ENCODE peak calls at places on chromosomes 4 and X, in nine cellular contexts. One of them, this sample, is unnamed.

GRCh38 chr4:172599554-172599953 is 569.1 kb upstream of the GALNT7 start:
- DNase-seq in HCT116: no peak
- DNase-seq in astrocyte of the spinal cord: no peak
- DNase-seq in endothelial cell: no peak
- DNase-seq in psoas muscle: no peak
- DNase-seq in glutamatergic neuron: no peak
- DNase-seq in neural crest cell: no peak
- DNase-seq in WTC11: no peak
- DNase-seq in mesothelial cell of epicardium: no peak
- DNase-seq in this sample: no peak

GRCh38 chr4:40933272-40934053 is 183.7 kb downstream of the NSUN7 start:
- DNase-seq in HCT116: no peak
- DNase-seq in astrocyte of the spinal cord: peak; percentile 66
- DNase-seq in endothelial cell: no peak
- DNase-seq in psoas muscle: no peak
- DNase-seq in glutamatergic neuron: no peak
- DNase-seq in neural crest cell: no peak
- DNase-seq in WTC11: no peak
- DNase-seq in mesothelial cell of epicardium: no peak
- DNase-seq in this sample: no peak

GRCh38 chr4:56641494-56642051 is 39.5 kb downstream of the HOPX start:
- DNase-seq in HCT116: peak; percentile 80
- DNase-seq in astrocyte of the spinal cord: peak; percentile 94
- DNase-seq in endothelial cell: no peak
- DNase-seq in psoas muscle: no peak
- DNase-seq in glutamatergic neuron: no peak
- DNase-seq in neural crest cell: no peak
- DNase-seq in WTC11: no peak
- DNase-seq in mesothelial cell of epicardium: no peak
- DNase-seq in this sample: peak; percentile 82

GRCh38 chr4:7394184-7394575 is 40.5 kb downstream of the PSAPL1 start:
- DNase-seq in HCT116: no peak
- DNase-seq in astrocyte of the spinal cord: no peak
- DNase-seq in endothelial cell: peak; percentile 0
- DNase-seq in psoas muscle: no peak
- DNase-seq in glutamatergic neuron: no peak
- DNase-seq in neural crest cell: no peak
- DNase-seq in WTC11: no peak
- DNase-seq in mesothelial cell of epicardium: peak; percentile 17
- DNase-seq in this sample: no peak

GRCh38 chr4:74364649-74365491 is at the start of gene EREG:
- DNase-seq in HCT116: peak; percentile 74
- DNase-seq in astrocyte of the spinal cord: peak; percentile 50
- DNase-seq in endothelial cell: peak; percentile 54
- DNase-seq in psoas muscle: peak; percentile 14
- DNase-seq in glutamatergic neuron: peak; percentile 81
- DNase-seq in neural crest cell: peak; percentile 45
- DNase-seq in WTC11: peak; percentile 84
- DNase-seq in mesothelial cell of epicardium: peak; percentile 51
- DNase-seq in this sample: peak; percentile 52

GRCh38 chrX:38318196-38318595 is 9.1 kb downstream of the RPGR start:
- DNase-seq in HCT116: no peak
- DNase-seq in astrocyte of the spinal cord: no peak
- DNase-seq in endothelial cell: no peak
- DNase-seq in psoas muscle: no peak
- DNase-seq in glutamatergic neuron: no peak
- DNase-seq in neural crest cell: no peak
- DNase-seq in WTC11: no peak
- DNase-seq in mesothelial cell of epicardium: no peak
- DNase-seq in this sample: no peak

GRCh38 chr4:66202870-66203269 is 532.6 kb upstream of the EPHA5 start:
- DNase-seq in HCT116: no peak
- DNase-seq in astrocyte of the spinal cord: no peak
- DNase-seq in endothelial cell: no peak
- DNase-seq in psoas muscle: no peak
- DNase-seq in glutamatergic neuron: no peak
- DNase-seq in neural crest cell: no peak
- DNase-seq in WTC11: no peak
- DNase-seq in mesothelial cell of epicardium: no peak
- DNase-seq in this sample: no peak

GRCh38 chr4:140617494-140618060 is 48.8 kb upstream of the UCP1 start:
- DNase-seq in HCT116: no peak
- DNase-seq in astrocyte of the spinal cord: no peak
- DNase-seq in endothelial cell: no peak
- DNase-seq in psoas muscle: no peak
- DNase-seq in glutamatergic neuron: no peak
- DNase-seq in neural crest cell: no peak
- DNase-seq in WTC11: no peak
- DNase-seq in mesothelial cell of epicardium: no peak
- DNase-seq in this sample: no peak

GRCh38 chrX:18899796-18900380 is 84.0 kb downstream of the PHKA2 start:
- DNase-seq in HCT116: no peak
- DNase-seq in astrocyte of the spinal cord: peak; percentile 8
- DNase-seq in endothelial cell: peak; percentile 28
- DNase-seq in psoas muscle: no peak
- DNase-seq in glutamatergic neuron: peak; percentile 66
- DNase-seq in neural crest cell: no peak
- DNase-seq in WTC11: peak; percentile 34
- DNase-seq in mesothelial cell of epicardium: no peak
- DNase-seq in this sample: no peak

GRCh38 chr4:168241953-168242352 is 76.6 kb downstream of the DDX60 start:
- DNase-seq in HCT116: no peak
- DNase-seq in astrocyte of the spinal cord: no peak
- DNase-seq in endothelial cell: no peak
- DNase-seq in psoas muscle: no peak
- DNase-seq in glutamatergic neuron: no peak
- DNase-seq in neural crest cell: no peak
- DNase-seq in WTC11: no peak
- DNase-seq in mesothelial cell of epicardium: no peak
- DNase-seq in this sample: no peak

GRCh38 chr4:188439641-188440311 is 300.5 kb downstream of the TRIML1 start:
- DNase-seq in HCT116: no peak
- DNase-seq in astrocyte of the spinal cord: no peak
- DNase-seq in endothelial cell: no peak
- DNase-seq in psoas muscle: no peak
- DNase-seq in glutamatergic neuron: no peak
- DNase-seq in neural crest cell: no peak
- DNase-seq in WTC11: no peak
- DNase-seq in mesothelial cell of epicardium: no peak
- DNase-seq in this sample: peak; percentile 52

GRCh38 chr4:55184600-55185523 is 59.5 kb upstream of the KDR start:
- DNase-seq in HCT116: peak; percentile 64
- DNase-seq in astrocyte of the spinal cord: peak; percentile 67
- DNase-seq in endothelial cell: no peak
- DNase-seq in psoas muscle: peak; percentile 24
- DNase-seq in glutamatergic neuron: no peak
- DNase-seq in neural crest cell: no peak
- DNase-seq in WTC11: peak; percentile 60
- DNase-seq in mesothelial cell of epicardium: no peak
- DNase-seq in this sample: no peak

GRCh38 chr4:85409251-85409650 is 65.7 kb upstream of the ARHGAP24 start:
- DNase-seq in HCT116: no peak
- DNase-seq in astrocyte of the spinal cord: no peak
- DNase-seq in endothelial cell: no peak
- DNase-seq in psoas muscle: no peak
- DNase-seq in glutamatergic neuron: no peak
- DNase-seq in neural crest cell: no peak
- DNase-seq in WTC11: no peak
- DNase-seq in mesothelial cell of epicardium: no peak
- DNase-seq in this sample: no peak

GRCh38 chr4:2244947-2245786 is 3.2 kb upstream of the HAUS3 start:
- DNase-seq in HCT116: no peak
- DNase-seq in astrocyte of the spinal cord: no peak
- DNase-seq in endothelial cell: no peak
- DNase-seq in psoas muscle: no peak
- DNase-seq in glutamatergic neuron: no peak
- DNase-seq in neural crest cell: peak; percentile 1
- DNase-seq in WTC11: peak; percentile 11
- DNase-seq in mesothelial cell of epicardium: no peak
- DNase-seq in this sample: no peak

GRCh38 chr4:99574530-99575314 is at the start of gene MTTP:
- DNase-seq in HCT116: no peak
- DNase-seq in astrocyte of the spinal cord: no peak
- DNase-seq in endothelial cell: no peak
- DNase-seq in psoas muscle: no peak
- DNase-seq in glutamatergic neuron: no peak
- DNase-seq in neural crest cell: no peak
- DNase-seq in WTC11: no peak
- DNase-seq in mesothelial cell of epicardium: no peak
- DNase-seq in this sample: no peak

GRCh38 chr4:176451441-176451840 is 131.7 kb downstream of the SPCS3 start:
- DNase-seq in HCT116: no peak
- DNase-seq in astrocyte of the spinal cord: no peak
- DNase-seq in endothelial cell: no peak
- DNase-seq in psoas muscle: no peak
- DNase-seq in glutamatergic neuron: no peak
- DNase-seq in neural crest cell: peak; percentile 60
- DNase-seq in WTC11: no peak
- DNase-seq in mesothelial cell of epicardium: no peak
- DNase-seq in this sample: no peak

DNA sequence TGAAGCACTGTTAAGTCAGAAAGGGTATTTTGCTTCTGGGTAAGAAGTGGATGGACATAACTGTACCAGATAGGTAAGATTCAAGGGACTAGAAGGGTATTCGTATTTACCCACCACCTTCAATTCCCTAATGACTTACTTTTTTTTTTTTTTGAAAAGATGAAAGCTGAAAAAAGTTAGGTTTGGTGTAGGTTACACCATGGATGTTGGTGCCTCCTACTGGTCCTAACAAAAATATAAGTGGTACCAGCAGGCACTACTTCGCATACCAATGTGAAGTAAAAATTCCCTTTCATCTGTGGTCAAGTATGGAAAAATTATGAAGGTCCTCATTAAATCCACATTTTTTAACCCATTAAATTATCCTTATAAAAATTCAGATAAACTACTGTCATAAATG is 7.2 kb downstream of the ANKRD17 start:
- DNase-seq in HCT116: no peak
- DNase-seq in astrocyte of the spinal cord: no peak
- DNase-seq in endothelial cell: no peak
- DNase-seq in psoas muscle: no peak
- DNase-seq in glutamatergic neuron: no peak
- DNase-seq in neural crest cell: no peak
- DNase-seq in WTC11: no peak
- DNase-seq in mesothelial cell of epicardium: no peak
- DNase-seq in this sample: no peak
- TF ChIP-seq CTCF in HCT116: peak; percentile 18
- TF ChIP-seq CTCF in astrocyte of the spinal cord: peak; percentile 18
- TF ChIP-seq CTCF in endothelial cell: no peak
- TF ChIP-seq CTCF in psoas muscle: no peak
- TF ChIP-seq CTCF in glutamatergic neuron: peak; percentile 35
- TF ChIP-seq CTCF in neural crest cell: no peak
- TF ChIP-seq CTCF in WTC11: no peak
- TF ChIP-seq CTCF in mesothelial cell of epicardium: no peak
- TF ChIP-seq CTCF in this sample: no peak

GRCh38 chrX:118216086-118216485 is 99.5 kb upstream of the KLHL13 start:
- DNase-seq in HCT116: no peak
- DNase-seq in astrocyte of the spinal cord: no peak
- DNase-seq in endothelial cell: no peak
- DNase-seq in psoas muscle: no peak
- DNase-seq in glutamatergic neuron: no peak
- DNase-seq in neural crest cell: no peak
- DNase-seq in WTC11: no peak
- DNase-seq in mesothelial cell of epicardium: no peak
- DNase-seq in this sample: no peak

GRCh38 chrX:118211891-118212816 is 95.5 kb upstream of the KLHL13 start:
- DNase-seq in HCT116: no peak
- DNase-seq in astrocyte of the spinal cord: no peak
- DNase-seq in endothelial cell: no peak
- DNase-seq in psoas muscle: no peak
- DNase-seq in glutamatergic neuron: no peak
- DNase-seq in neural crest cell: no peak
- DNase-seq in WTC11: no peak
- DNase-seq in mesothelial cell of epicardium: no peak
- DNase-seq in this sample: no peak

GRCh38 chrX:118216488-118216887 is 99.9 kb upstream of the KLHL13 start:
- DNase-seq in HCT116: no peak
- DNase-seq in astrocyte of the spinal cord: no peak
- DNase-seq in endothelial cell: no peak
- DNase-seq in psoas muscle: no peak
- DNase-seq in glutamatergic neuron: no peak
- DNase-seq in neural crest cell: no peak
- DNase-seq in WTC11: no peak
- DNase-seq in mesothelial cell of epicardium: no peak
- DNase-seq in this sample: no peak

GRCh38 chrX:118215346-118215745 is 98.7 kb upstream of the KLHL13 start:
- DNase-seq in HCT116: no peak
- DNase-seq in astrocyte of the spinal cord: no peak
- DNase-seq in endothelial cell: no peak
- DNase-seq in psoas muscle: no peak
- DNase-seq in glutamatergic neuron: no peak
- DNase-seq in neural crest cell: no peak
- DNase-seq in WTC11: no peak
- DNase-seq in mesothelial cell of epicardium: no peak
- DNase-seq in this sample: no peak

DNA sequence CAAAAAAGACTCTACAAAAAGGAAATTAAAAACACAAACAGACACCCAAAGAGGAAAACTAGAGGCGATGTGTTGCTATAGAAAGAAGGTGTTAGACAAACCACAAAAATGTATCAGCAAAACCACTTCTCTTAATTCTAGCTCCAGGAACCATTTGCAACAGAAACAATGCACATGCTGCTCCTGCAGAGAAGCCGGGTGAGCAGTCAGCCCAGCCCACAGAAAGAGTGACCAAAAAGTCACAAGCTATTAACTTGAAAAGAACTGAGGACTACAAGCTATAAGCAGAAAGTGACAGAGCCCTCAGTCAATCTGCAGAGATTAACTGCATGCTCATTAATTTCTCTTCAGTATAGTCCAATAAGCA is 96.2 kb upstream of the KLHL13 start:
- DNase-seq in HCT116: no peak
- DNase-seq in astrocyte of the spinal cord: no peak
- DNase-seq in endothelial cell: no peak
- DNase-seq in psoas muscle: no peak
- DNase-seq in glutamatergic neuron: no peak
- DNase-seq in neural crest cell: no peak
- DNase-seq in WTC11: no peak
- DNase-seq in mesothelial cell of epicardium: no peak
- DNase-seq in this sample: no peak
- TF ChIP-seq CTCF in HCT116: no peak
- TF ChIP-seq CTCF in astrocyte of the spinal cord: no peak
- TF ChIP-seq CTCF in endothelial cell: no peak
- TF ChIP-seq CTCF in psoas muscle: no peak
- TF ChIP-seq CTCF in glutamatergic neuron: no peak
- TF ChIP-seq CTCF in neural crest cell: no peak
- TF ChIP-seq CTCF in WTC11: no peak
- TF ChIP-seq CTCF in mesothelial cell of epicardium: no peak
- TF ChIP-seq CTCF in this sample: no peak

GRCh38 chr4:129929052-129929451 is 833.1 kb downstream of the C4orf33 start:
- DNase-seq in HCT116: no peak
- DNase-seq in astrocyte of the spinal cord: no peak
- DNase-seq in endothelial cell: peak; percentile 22
- DNase-seq in psoas muscle: no peak
- DNase-seq in glutamatergic neuron: no peak
- DNase-seq in neural crest cell: peak; percentile 5
- DNase-seq in WTC11: peak; percentile 32
- DNase-seq in mesothelial cell of epicardium: no peak
- DNase-seq in this sample: no peak
- TF ChIP-seq CTCF in HCT116: peak; percentile 49
- TF ChIP-seq CTCF in astrocyte of the spinal cord: peak; percentile 39
- TF ChIP-seq CTCF in endothelial cell: peak; percentile 58
- TF ChIP-seq CTCF in psoas muscle: no peak
- TF ChIP-seq CTCF in glutamatergic neuron: peak; percentile 65
- TF ChIP-seq CTCF in neural crest cell: peak; percentile 59
- TF ChIP-seq CTCF in WTC11: peak; percentile 37
- TF ChIP-seq CTCF in mesothelial cell of epicardium: no peak
- TF ChIP-seq CTCF in this sample: peak; percentile 20

GRCh38 chr4:89755210-89755609 is 81.8 kb downstream of the SNCA start:
- DNase-seq in HCT116: no peak
- DNase-seq in astrocyte of the spinal cord: peak; percentile 20
- DNase-seq in endothelial cell: no peak
- DNase-seq in psoas muscle: no peak
- DNase-seq in glutamatergic neuron: no peak
- DNase-seq in neural crest cell: no peak
- DNase-seq in WTC11: no peak
- DNase-seq in mesothelial cell of epicardium: no peak
- DNase-seq in this sample: no peak
- TF ChIP-seq CTCF in HCT116: peak; percentile 31
- TF ChIP-seq CTCF in astrocyte of the spinal cord: peak; percentile 24
- TF ChIP-seq CTCF in endothelial cell: no peak
- TF ChIP-seq CTCF in psoas muscle: no peak
- TF ChIP-seq CTCF in glutamatergic neuron: no peak
- TF ChIP-seq CTCF in neural crest cell: peak; percentile 39
- TF ChIP-seq CTCF in WTC11: no peak
- TF ChIP-seq CTCF in mesothelial cell of epicardium: no peak
- TF ChIP-seq CTCF in this sample: no peak